ENCODE peak calls at places on chromosome 15, in ten cellular contexts. L, X, V, E, Y, M, S, K, R and N are unnamed samples.

GRCh38 chr15:40354408-40355171 is 3.4 kb upstream of the DISP2 start:
- DNase-seq in L (no peak), X (peak), V (peak), E (no peak), Y (no peak), M (no peak), S (no peak), K (no peak), R (no peak), N (no peak)

GRCh38 chr15:99427210-99427609 is 138.6 kb upstream of the MEF2A start:
- DNase-seq in L (peak), X (no peak), V (no peak), E (no peak), Y (no peak), M (no peak), S (no peak), K (no peak), R (no peak), N (no peak)

GRCh38 chr15:78055923-78056713 is 21.4 kb downstream of the TBC1D2B start:
- DNase-seq in L (no peak), X (peak), V (no peak), E (no peak), Y (peak), M (no peak), S (peak), K (no peak), R (no peak), N (no peak)

GRCh38 chr15:60213377-60214010 is 184.3 kb downstream of the ANXA2 start:
- DNase-seq in L (no peak), X (no peak), V (no peak), E (no peak), Y (no peak), M (no peak), S (no peak), K (no peak), R (no peak), N (no peak)

GRCh38 chr15:36940636-36941285 is 159.6 kb downstream of the MEIS2 start:
- DNase-seq in L (no peak), X (no peak), V (no peak), E (no peak), Y (no peak), M (no peak), S (no peak), K (no peak), R (no peak), N (no peak)

GRCh38 chr15:39786444-39787056 is 3.9 kb upstream of the FSIP1 start:
- DNase-seq in L (no peak), X (peak), V (peak), E (peak), Y (peak), M (peak), S (no peak), K (peak), R (no peak), N (no peak)

GRCh38 chr15:64623347-64624024 is 151.9 kb downstream of the RBPMS2 start:
- DNase-seq in L (no peak), X (no peak), V (peak), E (no peak), Y (no peak), M (no peak), S (no peak), K (no peak), R (no peak), N (peak)

GRCh38 chr15:97143847-97144711 is 813.6 kb downstream of the NR2F2 start:
- DNase-seq in L (no peak), X (no peak), V (no peak), E (no peak), Y (no peak), M (no peak), S (no peak), K (no peak), R (no peak), N (no peak)

GRCh38 chr15:101137312-101137940 is 114.4 kb downstream of the CHSY1 start:
- DNase-seq in L (no peak), X (no peak), V (no peak), E (no peak), Y (no peak), M (peak), S (no peak), K (no peak), R (no peak), N (no peak)

GRCh38 chr15:35937380-35937779 is 391.4 kb upstream of the DPH6 start:
- DNase-seq in L (no peak), X (no peak), V (no peak), E (no peak), Y (no peak), M (no peak), S (no peak), K (no peak), R (no peak), N (no peak)

GRCh38 chr15:40106203-40107161 is 2.2 kb downstream of the BMF start:
- DNase-seq in L (peak), X (peak), V (peak), E (peak), Y (peak), M (peak), S (peak), K (no peak), R (no peak), N (no peak)

GRCh38 chr15:92803852-92804609 is 96.1 kb upstream of the CHD2 start:
- DNase-seq in L (peak), X (peak), V (peak), E (peak), Y (peak), M (peak), S (peak), K (peak), R (peak), N (peak)

GRCh38 chr15:40108061-40108854 is 421 bp downstream of the BMF start:
- DNase-seq in L (peak), X (peak), V (peak), E (peak), Y (peak), M (no peak), S (peak), K (no peak), R (no peak), N (no peak)

GRCh38 chr15:65916664-65917406 is 47.5 kb downstream of the RAB11A start:
- DNase-seq in L (peak), X (peak), V (peak), E (peak), Y (peak), M (no peak), S (no peak), K (peak), R (no peak), N (peak)

GRCh38 chr15:68316061-68316804 is 38.7 kb downstream of the FEM1B start:
- DNase-seq in L (peak), X (no peak), V (no peak), E (no peak), Y (no peak), M (no peak), S (peak), K (no peak), R (no peak), N (no peak)
- TF ChIP-seq CTCF in L (no peak), X (peak), V (peak), E (peak), Y (peak), M (no peak), S (no peak), K (peak), R (no peak), N (peak)

GRCh38 chr15:44710236-44711088 is 661 bp downstream of the PATL2 start:
- DNase-seq in L (no peak), X (peak), V (peak), E (peak), Y (peak), M (peak), S (peak), K (no peak), R (no peak), N (no peak)
- TF ChIP-seq CTCF in L (no peak), X (peak), V (peak), E (peak), Y (peak), M (no peak), S (peak), K (peak), R (peak), N (peak)

DNA sequence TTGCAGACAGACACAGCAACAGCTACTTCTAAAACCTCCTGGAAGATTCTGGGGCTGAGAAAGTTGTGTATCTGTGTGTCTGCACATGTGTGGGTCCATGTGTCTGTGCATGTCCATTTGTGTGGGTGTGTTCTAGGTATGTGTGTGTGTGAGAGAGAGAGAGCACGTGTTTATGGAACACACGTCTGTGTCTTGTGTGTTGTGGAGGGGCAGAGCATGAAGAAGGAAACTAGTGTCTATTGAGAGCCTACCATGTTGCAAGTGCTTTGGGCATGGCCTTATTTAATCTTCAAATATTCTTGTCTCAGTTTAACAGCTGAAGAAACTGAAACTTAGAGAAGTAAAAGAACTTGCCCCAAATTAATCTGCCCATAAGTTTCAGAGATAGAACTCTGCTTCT is 327.5 kb downstream of the UACA start:
- DNase-seq in L (no peak), X (no peak), V (no peak), E (no peak), Y (no peak), M (peak), S (no peak), K (no peak), R (no peak), N (no peak)
- TF ChIP-seq CTCF in L (no peak), X (no peak), V (no peak), E (no peak), Y (no peak), M (no peak), S (no peak), K (no peak), R (no peak), N (no peak)

GRCh38 chr15:74958320-74958907 is 1.8 kb upstream of the RPP25 start:
- DNase-seq in L (peak), X (peak), V (no peak), E (no peak), Y (peak), M (no peak), S (peak), K (no peak), R (no peak), N (no peak)
- TF ChIP-seq CTCF in L (no peak), X (peak), V (no peak), E (no peak), Y (peak), M (no peak), S (peak), K (no peak), R (no peak), N (no peak)